ENCODE peak calls at places on chromosomes 13 and 19, in four cellular contexts. One of them, this sample, is unnamed.

GRCh38 chr19:10270180-10270615 is 722 bp upstream of the ICAM1 start:
- DNase-seq in WTC11: no peak
- DNase-seq in HepG2: no peak
- DNase-seq in K562: peak; percentile 76
- DNase-seq in this sample: no peak

GRCh38 chr13:29749401-29750177 is 100.8 kb downstream of the UBL3 start:
- DNase-seq in K562: no peak
- DNase-seq in HepG2: no peak
- DNase-seq in WTC11: no peak
- DNase-seq in this sample: no peak

GRCh38 chr19:12544401-12544876 is 6.8 kb downstream of the ZNF564 start:
- DNase-seq in HepG2: no peak
- DNase-seq in WTC11: no peak
- DNase-seq in K562: peak; percentile 74
- DNase-seq in this sample: no peak

GRCh38 chr13:24632382-24633121 is 47.7 kb upstream of the ATP12A start:
- DNase-seq in HepG2: no peak
- DNase-seq in WTC11: no peak
- DNase-seq in K562: no peak
- DNase-seq in this sample: no peak

GRCh38 chr19:46378268-46378667 is 31.4 kb downstream of the PPP5C start:
- DNase-seq in K562: no peak
- DNase-seq in WTC11: no peak
- DNase-seq in HepG2: no peak
- DNase-seq in this sample: no peak

GRCh38 chr19:28961772-28962500 is 251.0 kb downstream of the UQCRFS1 start:
- DNase-seq in K562: no peak
- DNase-seq in WTC11: no peak
- DNase-seq in HepG2: no peak
- DNase-seq in this sample: no peak

GRCh38 chr13:49836516-49836915 is 44.0 kb upstream of the KPNA3 start:
- DNase-seq in K562: no peak
- DNase-seq in WTC11: peak; percentile 48
- DNase-seq in HepG2: peak; percentile 23
- DNase-seq in this sample: no peak

GRCh38 chr13:23644527-23644926 is 74.3 kb downstream of the TNFRSF19 start:
- DNase-seq in K562: no peak
- DNase-seq in HepG2: no peak
- DNase-seq in WTC11: no peak
- DNase-seq in this sample: no peak

GRCh38 chr13:110887242-110887954 is 27.5 kb downstream of the ANKRD10 start:
- DNase-seq in HepG2: no peak
- DNase-seq in WTC11: no peak
- DNase-seq in K562: no peak
- DNase-seq in this sample: no peak

GRCh38 chr13:99686944-99687382 is 185.7 kb downstream of the TM9SF2 start:
- DNase-seq in WTC11: peak; percentile 81
- DNase-seq in HepG2: no peak
- DNase-seq in K562: no peak
- DNase-seq in this sample: no peak

GRCh38 chr13:21970172-21970571 is 299.3 kb downstream of the FGF9 start:
- DNase-seq in HepG2: no peak
- DNase-seq in WTC11: no peak
- DNase-seq in K562: no peak
- DNase-seq in this sample: no peak

GRCh38 chr19:4662812-4663211 is 7.3 kb downstream of the MYDGF start:
- DNase-seq in K562: no peak
- DNase-seq in WTC11: no peak
- DNase-seq in HepG2: no peak
- DNase-seq in this sample: no peak

GRCh38 chr13:28047784-28048388 is 52.5 kb downstream of the FLT3 start:
- DNase-seq in WTC11: no peak
- DNase-seq in HepG2: no peak
- DNase-seq in K562: no peak
- DNase-seq in this sample: no peak

GRCh38 chr19:30520735-30521479 is 148.7 kb downstream of the ZNF536 start:
- DNase-seq in WTC11: no peak
- DNase-seq in K562: no peak
- DNase-seq in HepG2: no peak
- DNase-seq in this sample: no peak

GRCh38 chr13:72760189-72760588 is 21.5 kb downstream of the DIS3 start:
- DNase-seq in HepG2: no peak
- DNase-seq in K562: no peak
- DNase-seq in WTC11: no peak
- DNase-seq in this sample: no peak

GRCh38 chr13:86792153-86792651 is 879.0 kb upstream of the SLITRK5 start:
- DNase-seq in WTC11: peak; percentile 41
- DNase-seq in K562: no peak
- DNase-seq in HepG2: no peak
- DNase-seq in this sample: no peak

GRCh38 chr13:90884066-90884465 is 463.4 kb upstream of the MIR17HG start:
- DNase-seq in WTC11: no peak
- DNase-seq in HepG2: no peak
- DNase-seq in K562: no peak
- DNase-seq in this sample: no peak

GRCh38 chr13:93547886-93548285 is 321.3 kb downstream of the GPC6 start:
- DNase-seq in K562: no peak
- DNase-seq in HepG2: no peak
- DNase-seq in WTC11: no peak
- DNase-seq in this sample: no peak

GRCh38 chr13:112069727-112070300 is 2.9 kb downstream of the SOX1 start:
- DNase-seq in K562: no peak
- DNase-seq in WTC11: no peak
- DNase-seq in HepG2: no peak
- DNase-seq in this sample: no peak

GRCh38 chr13:32007494-32007893 is 24.1 kb upstream of the FRY start:
- DNase-seq in HepG2: no peak
- DNase-seq in WTC11: no peak
- DNase-seq in K562: no peak
- DNase-seq in this sample: no peak

GRCh38 chr13:106561551-106562170 is 6.3 kb downstream of the ARGLU1 start:
- DNase-seq in K562: no peak
- DNase-seq in HepG2: no peak
- DNase-seq in WTC11: no peak
- DNase-seq in this sample: no peak

GRCh38 chr13:22017226-22017625 is 346.4 kb downstream of the FGF9 start:
- DNase-seq in WTC11: no peak
- DNase-seq in HepG2: no peak
- DNase-seq in K562: no peak
- DNase-seq in this sample: no peak

GRCh38 chr19:16476401-16476800 is 4.6 kb upstream of the EPS15L1 start:
- DNase-seq in K562: no peak
- DNase-seq in WTC11: no peak
- DNase-seq in HepG2: no peak
- DNase-seq in this sample: no peak

GRCh38 chr19:44808463-44809371 is at the start of gene BCAM:
- DNase-seq in K562: peak; percentile 98
- DNase-seq in WTC11: peak; percentile 70
- DNase-seq in HepG2: peak; percentile 65
- DNase-seq in this sample: peak; percentile 79

GRCh38 chr13:21583496-21583895 is 20.5 kb downstream of the MICU2 start:
- DNase-seq in HepG2: peak; percentile 44
- DNase-seq in K562: no peak
- DNase-seq in WTC11: peak; percentile 20
- DNase-seq in this sample: no peak

GRCh38 chr19:43675269-43675879 is 5.4 kb upstream of the PLAUR start:
- DNase-seq in WTC11: no peak
- DNase-seq in K562: no peak
- DNase-seq in HepG2: no peak
- DNase-seq in this sample: no peak

GRCh38 chr19:6267552-6268381 is 12.0 kb downstream of the MLLT1 start:
- DNase-seq in HepG2: no peak
- DNase-seq in K562: no peak
- DNase-seq in WTC11: no peak
- DNase-seq in this sample: no peak
- TF ChIP-seq ELF4 in HepG2: no peak
- TF ChIP-seq ELF4 in K562: no peak
- TF ChIP-seq ELF4 in WTC11: no peak
- TF ChIP-seq ELF4 in this sample: no peak

DNA sequence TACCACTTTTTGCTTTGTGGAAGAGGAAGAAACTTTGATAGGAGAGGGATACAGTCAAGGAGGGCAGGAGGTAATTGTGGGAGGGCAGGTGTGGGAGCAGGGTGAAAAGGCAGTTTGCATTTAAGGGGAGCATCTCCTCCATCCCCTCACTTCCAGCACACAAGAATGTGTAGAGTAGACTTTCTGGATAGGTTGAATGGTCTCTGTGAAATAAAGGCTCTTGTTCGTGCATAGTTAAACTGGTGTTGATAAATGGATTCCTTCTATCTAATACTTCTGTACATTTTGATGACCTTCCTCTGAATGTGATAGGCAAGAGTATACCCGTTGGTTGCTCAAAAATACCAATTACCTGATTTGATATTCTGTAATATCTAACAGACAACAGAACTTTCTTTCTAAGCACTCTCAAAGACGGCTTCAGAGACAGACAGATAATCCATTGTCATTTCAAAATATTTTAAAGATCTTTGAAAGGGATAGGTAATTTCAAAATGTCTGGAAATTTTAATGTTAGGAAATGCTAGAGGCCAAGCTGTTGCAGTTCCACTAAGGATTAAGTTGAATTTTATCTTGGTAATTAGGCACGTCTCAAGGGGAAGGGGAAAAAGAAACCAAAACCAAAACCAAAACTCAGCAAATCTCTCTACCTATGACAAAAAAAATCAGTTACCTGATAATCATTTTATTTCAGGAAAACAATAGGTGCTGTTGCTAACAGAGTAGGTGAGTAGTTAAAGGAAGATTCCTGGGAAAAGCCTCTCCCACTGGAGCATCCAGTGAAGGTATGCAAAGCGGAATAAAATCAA is 302.6 kb downstream of the COG6 start:
- DNase-seq in K562: no peak
- DNase-seq in HepG2: no peak
- DNase-seq in WTC11: no peak
- DNase-seq in this sample: no peak
- TF ChIP-seq ELF4 in K562: no peak
- TF ChIP-seq ELF4 in HepG2: no peak
- TF ChIP-seq ELF4 in WTC11: no peak
- TF ChIP-seq ELF4 in this sample: no peak

GRCh38 chr13:98267080-98267912 is 90.2 kb upstream of the RNF113B start:
- DNase-seq in WTC11: no peak
- DNase-seq in HepG2: peak; percentile 94
- DNase-seq in K562: no peak
- DNase-seq in this sample: no peak
- TF ChIP-seq ELF4 in WTC11: no peak
- TF ChIP-seq ELF4 in HepG2: no peak
- TF ChIP-seq ELF4 in K562: no peak
- TF ChIP-seq ELF4 in this sample: no peak

GRCh38 chr13:74927823-74928222 is 554.1 kb downstream of the TBC1D4 start:
- DNase-seq in K562: no peak
- DNase-seq in WTC11: no peak
- DNase-seq in HepG2: no peak
- DNase-seq in this sample: no peak

GRCh38 chr13:74929436-74929835 is 552.5 kb downstream of the TBC1D4 start:
- DNase-seq in WTC11: no peak
- DNase-seq in HepG2: no peak
- DNase-seq in K562: no peak
- DNase-seq in this sample: no peak

GRCh38 chr13:74931698-74932433 is 550.1 kb downstream of the TBC1D4 start:
- DNase-seq in HepG2: no peak
- DNase-seq in WTC11: no peak
- DNase-seq in K562: no peak
- DNase-seq in this sample: no peak

DNA sequence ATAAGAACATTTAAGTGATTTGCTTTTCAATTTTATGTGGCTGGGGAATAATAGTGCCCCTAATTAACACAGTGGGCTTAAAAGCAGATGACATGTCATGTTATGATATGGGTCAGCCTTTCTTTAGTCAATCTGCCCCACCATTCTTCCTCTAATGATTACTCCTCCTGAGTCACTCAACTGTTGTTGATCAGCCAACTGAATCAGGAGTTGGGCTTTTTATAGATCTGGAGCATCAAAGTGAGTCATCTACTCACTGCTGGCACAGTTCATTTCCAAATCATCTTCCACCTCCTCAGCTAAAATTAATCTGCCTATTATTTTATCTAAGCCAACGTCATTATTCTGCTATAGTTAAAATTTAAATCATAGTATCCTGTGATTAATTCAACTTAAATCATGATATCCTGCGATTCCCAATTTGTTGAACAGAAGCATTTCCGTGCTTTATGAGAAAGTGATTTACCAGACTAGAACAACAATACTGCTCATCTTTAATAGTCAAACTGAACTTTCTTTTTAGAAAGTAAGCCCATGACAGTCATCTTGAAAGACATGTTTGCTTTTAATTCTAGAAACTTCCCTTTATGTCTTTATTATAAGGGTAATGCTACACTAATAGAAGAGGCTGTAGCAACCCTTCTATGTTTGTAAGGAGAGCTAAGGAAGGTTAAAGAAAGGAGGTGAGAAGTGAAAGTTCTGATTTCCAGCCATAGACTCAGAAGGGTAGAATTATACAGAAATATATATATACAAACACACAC is 551.4 kb downstream of the TBC1D4 start:
- DNase-seq in K562: no peak
- DNase-seq in WTC11: no peak
- DNase-seq in HepG2: no peak
- DNase-seq in this sample: no peak
- TF ChIP-seq ELF4 in K562: no peak
- TF ChIP-seq ELF4 in WTC11: no peak
- TF ChIP-seq ELF4 in HepG2: no peak
- TF ChIP-seq ELF4 in this sample: no peak

DNA sequence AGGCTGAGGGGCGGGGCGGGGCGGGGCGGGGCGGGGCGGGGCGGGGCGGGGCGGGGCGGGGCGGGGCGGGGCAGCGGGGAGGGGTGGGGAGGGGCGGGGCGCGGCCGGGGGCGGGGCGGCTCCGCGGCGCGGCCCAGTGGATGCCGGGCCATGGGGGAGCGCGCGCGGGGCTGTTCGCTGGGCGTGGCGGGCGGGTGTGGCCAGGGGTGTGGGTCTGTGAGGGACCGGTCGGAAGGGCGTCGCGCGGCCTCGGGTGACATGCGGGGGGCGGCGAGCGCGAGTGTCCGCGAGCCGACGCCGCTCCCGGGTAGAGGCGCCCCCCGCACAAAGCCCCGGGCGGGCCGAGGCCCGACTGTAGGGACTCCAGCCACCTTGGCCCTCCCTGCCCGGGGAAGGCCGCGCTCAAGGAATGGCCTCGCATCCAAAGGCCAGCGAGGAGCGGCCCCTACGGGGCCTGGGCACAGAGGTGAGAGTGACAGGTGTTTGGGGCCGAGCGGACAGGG is at the start of gene ZFP28:
- DNase-seq in WTC11: peak; percentile 61
- DNase-seq in HepG2: no peak
- DNase-seq in K562: peak; percentile 5
- DNase-seq in this sample: peak; percentile 80
- TF ChIP-seq ELF4 in WTC11: no peak
- TF ChIP-seq ELF4 in HepG2: no peak
- TF ChIP-seq ELF4 in K562: no peak
- TF ChIP-seq ELF4 in this sample: no peak